ENCODE peak calls at places on chromosome 19, in seven cellular contexts. J is CD4-positive, alpha-beta T cell; K is right lobe of liver; R is dorsolateral prefrontal cortex; D is foreskin keratinocyte; T is heart right ventricle; Q is heart left ventricle. S is an unnamed sample.

GRCh38 chr19:34241513-34242337 is 12.6 kb upstream of the GARRE1 start:
- DNase-seq in T (no peak), R (no peak), J (no peak), D (no peak), K (no peak), Q (no peak), S (no peak)

GRCh38 chr19:46926201-46927071 is 65.6 kb downstream of the ARHGAP35 start:
- DNase-seq in J (no peak), R (peak; percentile 61), K (no peak), D (no peak), Q (no peak), T (no peak), S (no peak)

GRCh38 chr19:51086153-51086850 is 3.6 kb upstream of the KLK14 start:
- DNase-seq in Q (no peak), D (no peak), T (no peak), J (no peak), K (no peak), R (peak; percentile 16), S (no peak)

GRCh38 chr19:8148410-8149231 is 771 bp downstream of the FBN3 start:
- DNase-seq in J (no peak), T (no peak), K (no peak), D (no peak), R (no peak), Q (no peak), S (no peak)

GRCh38 chr19:31553844-31554215 is 204.6 kb upstream of the TSHZ3 start:
- DNase-seq in J (no peak), D (no peak), R (no peak), Q (no peak), K (no peak), T (peak; percentile 17), S (no peak)

GRCh38 chr19:6387372-6387771 is 5.6 kb downstream of the GTF2F1 start:
- DNase-seq in T (no peak), R (no peak), D (no peak), Q (no peak), J (no peak), K (no peak), S (no peak)

GRCh38 chr19:32662186-32662585 is 12.8 kb downstream of the ANKRD27 start:
- DNase-seq in J (no peak), T (no peak), K (no peak), Q (no peak), R (no peak), D (no peak), S (no peak)

GRCh38 chr19:52535831-52536800 is 8.6 kb downstream of the ZNF808 start:
- DNase-seq in Q (peak; percentile 93), T (peak; percentile 90), J (peak; percentile 91), R (peak; percentile 65), D (peak; percentile 60), K (peak; percentile 76), S (peak; percentile 52)

GRCh38 chr19:4373601-4374441 is 26.5 kb downstream of the SH3GL1 start:
- DNase-seq in K (no peak), J (no peak), T (peak; percentile 55), D (no peak), R (no peak), Q (peak; percentile 61), S (peak; percentile 57)

DNA sequence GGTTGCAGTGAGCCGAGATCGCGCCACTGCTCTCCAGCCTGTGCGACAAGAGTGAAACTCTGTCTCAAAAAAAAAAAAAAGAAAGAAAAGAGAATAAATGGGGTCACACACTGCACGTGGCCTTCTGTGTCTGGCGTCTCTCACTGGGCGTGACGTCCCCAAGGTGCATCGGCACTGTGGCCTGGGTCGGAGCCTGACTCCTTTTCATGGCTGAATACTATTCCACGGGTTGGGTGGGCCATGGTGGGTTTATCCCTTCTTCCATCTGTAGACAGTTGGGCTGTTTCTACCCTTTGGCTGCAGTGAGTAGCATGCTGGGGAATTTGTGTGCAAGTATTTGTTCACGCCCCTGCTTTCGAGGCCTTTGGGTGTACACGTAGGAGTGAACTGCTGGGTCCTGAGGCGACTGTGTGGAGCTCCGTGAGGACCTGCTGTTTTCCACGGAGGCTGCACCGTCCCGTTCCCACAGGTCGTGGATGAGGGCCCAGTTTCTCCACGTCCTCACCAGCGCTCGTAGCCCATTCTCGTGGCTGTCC is 8.3 kb upstream of the MISP start:
- DNase-seq in Q (no peak), K (no peak), T (no peak), D (no peak), R (no peak), J (no peak), S (no peak)
- H3K27ac ChIP-seq in Q (no peak overlapping the region), K (no peak overlapping the region), T (no peak overlapping the region), D (no peak overlapping the region), R (no peak overlapping the region), J (no peak overlapping the region), S (no peak overlapping the region)

GRCh38 chr19:18725755-18726416 is 42.4 kb downstream of the CRTC1 start:
- DNase-seq in D (no peak), J (no peak), K (no peak), R (no peak), T (no peak), Q (no peak), S (peak; percentile 15)

GRCh38 chr19:18729933-18730530 is 46.6 kb downstream of the CRTC1 start:
- DNase-seq in Q (no peak), K (no peak), T (no peak), R (no peak), D (no peak), J (no peak), S (no peak)

GRCh38 chr19:18726417-18726767 is 42.9 kb downstream of the CRTC1 start:
- DNase-seq in T (no peak), D (no peak), K (no peak), J (no peak), R (no peak), Q (no peak), S (no peak)

GRCh38 chr19:18723871-18724377 is 40.4 kb downstream of the CRTC1 start:
- DNase-seq in R (no peak), K (no peak), J (no peak), D (no peak), T (no peak), Q (no peak), S (no peak)

DNA sequence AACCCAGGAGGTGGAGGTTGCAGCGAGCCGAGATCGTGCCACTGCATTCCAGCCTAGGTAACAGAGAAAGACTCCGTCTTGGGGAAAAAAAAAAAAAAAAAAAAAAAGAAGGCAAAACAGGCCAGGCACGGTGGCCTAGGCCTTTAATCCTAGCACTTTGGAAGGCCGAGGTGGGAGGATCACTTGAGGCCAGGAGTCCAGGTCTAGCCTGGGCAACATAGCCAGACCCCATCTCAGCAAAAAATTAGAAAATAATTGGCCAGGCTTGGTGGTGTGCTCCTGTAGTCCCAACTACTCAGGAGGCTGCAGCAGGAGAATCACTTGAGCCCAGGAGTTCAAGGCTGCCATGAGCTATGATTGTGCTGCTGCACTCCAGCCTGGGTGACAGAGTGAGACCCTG is 43.4 kb downstream of the CRTC1 start:
- DNase-seq in T (no peak), D (no peak), J (no peak), R (no peak), Q (no peak), K (no peak), S (no peak)
- H3K27ac ChIP-seq in T (no peak overlapping the region), D (no peak overlapping the region), J (no peak overlapping the region), R (no peak overlapping the region), Q (no peak overlapping the region), K (no peak overlapping the region), S (no peak overlapping the region)

DNA sequence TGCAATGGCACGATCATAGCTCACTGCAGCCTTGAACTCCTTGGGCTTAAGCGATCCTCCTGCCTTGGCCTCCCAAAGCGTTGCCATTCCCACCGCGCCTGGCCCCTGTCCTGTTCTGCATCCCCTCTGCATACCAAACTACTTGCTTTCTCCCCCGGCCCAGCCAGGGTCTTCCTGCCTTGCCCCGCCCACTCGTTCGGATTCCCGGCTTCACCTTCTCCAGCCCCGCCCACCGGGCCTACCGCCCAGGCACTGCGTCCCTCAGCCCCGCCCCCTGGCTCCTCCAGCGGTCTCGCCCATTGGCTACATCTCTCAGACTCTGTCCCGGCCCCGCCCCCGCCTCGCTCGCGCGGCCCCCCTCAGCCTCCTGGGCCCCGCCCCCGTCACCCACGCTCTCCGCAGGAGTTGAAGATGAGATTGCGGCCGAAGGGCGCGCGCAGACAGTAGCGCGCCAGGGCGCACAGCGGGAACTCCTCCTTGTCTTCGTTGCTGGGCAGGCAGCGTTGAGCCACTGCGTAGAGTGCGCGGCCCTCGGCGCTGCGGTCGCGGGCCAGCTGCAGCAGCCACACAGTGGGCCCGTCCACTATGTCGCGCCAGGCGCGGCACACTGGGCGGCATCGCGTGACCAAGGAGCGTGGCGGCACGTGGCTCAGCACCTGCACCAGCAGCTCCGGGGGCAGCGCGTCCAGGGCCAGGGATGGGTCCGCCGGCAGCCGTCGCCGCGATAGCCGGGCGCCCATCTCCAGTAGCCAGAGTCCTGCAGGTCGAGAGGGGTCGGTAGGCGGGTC is 19.0 kb downstream of the MRPS12 start:
- DNase-seq in K (peak; percentile 82), R (peak; percentile 90), D (peak; percentile 16), Q (peak; percentile 85), T (peak; percentile 87), J (peak; percentile 73), S (peak; percentile 40)
- H3K27ac ChIP-seq in K (no peak overlapping the region), R (peak overlapping the region; percentile 47), D (no peak overlapping the region), Q (no peak overlapping the region), T (no peak overlapping the region), J (no peak overlapping the region), S (no peak overlapping the region)

GRCh38 chr19:1609680-1610474 is 4.6 kb upstream of the UQCR11 start:
- DNase-seq in D (no peak), Q (no peak), K (peak; percentile 53), J (no peak), T (no peak), R (no peak), S (no peak)

GRCh38 chr19:1606138-1606651 is 933 bp upstream of the UQCR11 start:
- DNase-seq in R (no peak), K (no peak), D (no peak), Q (no peak), J (no peak), T (no peak), S (no peak)

GRCh38 chr19:1611353-1611752 is 6.1 kb upstream of the UQCR11 start:
- DNase-seq in R (no peak), D (no peak), T (no peak), K (no peak), J (no peak), Q (no peak), S (no peak)

GRCh38 chr19:1610579-1610978 is 5.3 kb upstream of the UQCR11 start:
- DNase-seq in T (no peak), D (no peak), R (no peak), J (no peak), Q (no peak), K (no peak), S (no peak)

DNA sequence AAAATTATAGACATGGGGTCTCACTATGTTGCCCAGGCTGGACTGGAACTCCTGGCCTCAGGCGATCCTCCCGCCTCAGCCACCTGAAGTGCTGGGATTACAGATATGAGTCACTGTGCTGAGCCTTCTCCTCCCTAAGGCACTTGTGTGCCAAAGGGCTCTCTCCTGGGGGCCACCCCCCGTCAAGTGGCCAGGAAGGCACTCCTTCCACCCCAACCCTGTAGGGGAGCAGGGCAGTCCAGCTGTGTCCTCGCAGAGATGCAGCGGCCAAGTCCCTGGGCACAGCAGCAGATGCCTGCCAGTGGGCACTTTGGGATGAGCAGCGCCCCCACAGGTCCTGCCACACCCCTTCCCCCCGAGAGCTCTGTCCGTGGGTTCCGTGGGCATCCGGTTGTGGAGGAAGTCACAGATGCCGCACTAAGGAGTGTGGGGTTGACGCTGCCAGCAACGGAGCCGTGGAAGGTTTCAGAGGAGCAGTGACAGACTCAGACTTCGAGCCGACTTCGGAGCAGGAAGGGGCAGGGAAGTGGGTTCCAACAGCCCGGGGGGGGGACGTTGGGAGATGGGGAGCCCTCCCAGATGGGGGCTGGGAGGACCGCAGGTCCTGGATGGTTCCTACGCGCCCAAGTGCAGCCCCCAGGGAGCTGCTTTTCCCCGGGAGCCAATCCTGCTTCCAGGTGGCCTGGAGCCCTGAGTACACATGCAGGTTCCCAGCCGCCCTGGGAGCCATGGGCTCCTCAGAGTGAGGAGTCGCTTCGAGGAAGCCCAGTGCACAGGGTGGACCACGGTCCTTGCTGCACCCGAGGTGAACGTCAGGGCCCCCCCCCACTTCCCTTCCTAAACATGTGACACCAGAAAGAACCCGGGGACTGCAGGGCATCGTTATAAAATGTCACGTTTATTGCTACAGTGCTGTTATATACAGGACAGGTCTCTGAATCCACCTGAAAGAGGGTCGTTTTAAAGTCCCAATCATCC is 3.4 kb upstream of the UQCR11 start:
- DNase-seq in J (peak; percentile 38), K (no peak), R (no peak), Q (no peak), D (no peak), T (no peak), S (no peak)
- H3K27ac ChIP-seq in J (peak overlapping the region; percentile 56), K (no peak overlapping the region), R (no peak overlapping the region), Q (no peak overlapping the region), D (no peak overlapping the region), T (no peak overlapping the region), S (no peak overlapping the region)